ENCODE peak calls at places on chromosomes 3 and 15, in ten cellular contexts. A, H, L, B, M, T, X, W, Q and R are unnamed samples.
A peak's percentile ranks its signal among the peaks of the same experiment; 100 is the strongest.

GRCh38 chr3:31235062-31235704 is 297.5 kb upstream of the STT3B start:
- DNase-seq in H (no peak), M (no peak), W (no peak), B (no peak), A (no peak), Q (no peak), X (no peak), L (no peak), T (no peak), R (no peak)

GRCh38 chr3:37291275-37291700 is 116.9 kb upstream of the LRRFIP2 start:
- DNase-seq in A (no peak), W (no peak), M (no peak), B (no peak), T (no peak), H (no peak), X (no peak), L (peak; percentile 15), Q (no peak), R (no peak)

GRCh38 chr3:126917232-126917804 is 65.6 kb upstream of the PLXNA1 start:
- DNase-seq in A (no peak), B (no peak), Q (no peak), L (no peak), W (no peak), X (no peak), H (no peak), T (no peak), M (no peak), R (no peak)

GRCh38 chr15:91521996-91522395 is 331.5 kb upstream of the SLCO3A1 start:
- DNase-seq in H (no peak), L (no peak), A (no peak), M (no peak), W (no peak), Q (no peak), B (no peak), X (no peak), T (no peak), R (no peak)

GRCh38 chr3:66427352-66427751 is 73.5 kb downstream of the LRIG1 start:
- DNase-seq in W (no peak), Q (no peak), T (no peak), A (no peak), B (no peak), L (no peak), M (no peak), X (no peak), H (no peak), R (no peak)

GRCh38 chr15:32715276-32715675 is 2.5 kb upstream of the GREM1 start:
- DNase-seq in M (no peak), W (no peak), L (no peak), X (no peak), H (no peak), T (no peak), Q (no peak), B (no peak), A (no peak), R (no peak)

GRCh38 chr15:39429898-39430357 is 151.0 kb upstream of the THBS1 start:
- DNase-seq in B (no peak), H (no peak), T (no peak), Q (no peak), X (no peak), A (no peak), L (no peak), W (no peak), M (no peak), R (no peak)

GRCh38 chr15:64559243-64559642 is 98.9 kb downstream of the ZNF609 start:
- DNase-seq in X (no peak), B (no peak), Q (no peak), A (no peak), L (no peak), M (no peak), W (no peak), T (no peak), H (no peak), R (no peak)

GRCh38 chr15:82531496-82532382 is 8.5 kb downstream of the RPS17 start:
- DNase-seq in T (no peak), M (no peak), L (no peak), A (no peak), Q (no peak), W (no peak), X (peak; percentile 24), H (no peak), B (no peak), R (no peak)

GRCh38 chr15:45642203-45642932 is 7.5 kb downstream of the SQOR start:
- DNase-seq in X (no peak), B (no peak), Q (no peak), L (no peak), A (no peak), M (no peak), H (no peak), T (no peak), W (no peak), R (no peak)

GRCh38 chr3:10026084-10026890 is at the start of gene FANCD2:
- DNase-seq in Q (peak; percentile 90), T (peak; percentile 82), L (no peak), M (peak; percentile 75), A (peak; percentile 95), B (peak; percentile 92), H (peak; percentile 77), X (peak; percentile 94), W (peak; percentile 89), R (peak; percentile 52)

GRCh38 chr3:150255416-150255815 is 152.7 kb upstream of the TSC22D2 start:
- DNase-seq in L (no peak), W (peak; percentile 61), A (no peak), B (no peak), M (no peak), H (no peak), T (no peak), X (no peak), Q (no peak), R (no peak)

GRCh38 chr3:60333710-60334109 is 917.5 kb downstream of the FHIT start:
- DNase-seq in H (no peak), X (no peak), W (no peak), L (no peak), T (no peak), Q (no peak), B (no peak), A (no peak), M (no peak), R (no peak)

GRCh38 chr3:189292667-189293478 is 121.1 kb downstream of the TPRG1 start:
- DNase-seq in X (no peak), H (no peak), Q (no peak), B (no peak), T (no peak), L (no peak), W (no peak), A (peak; percentile 55), M (no peak), R (no peak)